ENCODE peak calls at places on chromosomes 12 and 14, in seven cellular contexts. J is A673, M is coronary artery, G is neural progenitor cell, R is lower leg skin, Q is endothelial cell, I is astrocyte of the cerebellum. X is an unnamed sample.

GRCh38 chr12:12704593-12705230 is 8.7 kb upstream of the GPR19 start:
- DNase-seq in J (peak), R (no peak), I (peak), M (no peak), G (peak), Q (peak), X (peak)

GRCh38 chr12:52965337-52965731 is 16.4 kb downstream of the KRT18 start:
- DNase-seq in M (no peak), G (peak), Q (no peak), J (no peak), R (no peak), I (no peak), X (no peak)

GRCh38 chr14:66066991-66067788 is 419.0 kb upstream of the CCDC196 start:
- DNase-seq in M (no peak), J (peak), Q (no peak), R (no peak), G (no peak), I (no peak), X (no peak)

GRCh38 chr12:229441-230191 is 15.7 kb upstream of the SLC6A12 start:
- DNase-seq in R (peak), G (peak), I (no peak), Q (no peak), J (no peak), M (peak), X (no peak)

GRCh38 chr14:49586673-49587460 is 687 bp upstream of the RPS29 start:
- DNase-seq in J (peak), I (peak), M (no peak), Q (peak), R (peak), G (peak), X (no peak)

GRCh38 chr14:75969126-75969525 is 12.7 kb downstream of the TGFB3 start:
- DNase-seq in J (no peak), R (no peak), Q (no peak), M (no peak), G (no peak), I (no peak), X (no peak)

GRCh38 chr14:90513151-90514014 is 116.6 kb downstream of the CALM1 start:
- DNase-seq in J (no peak), M (no peak), G (peak), I (no peak), R (no peak), Q (peak), X (no peak)

GRCh38 chr12:113439606-113440030 is 17.4 kb downstream of the SDSL start:
- DNase-seq in Q (peak), R (no peak), J (peak), I (no peak), G (peak), M (no peak), X (no peak)

GRCh38 chr12:123384318-123384993 is 524 bp downstream of the KMT5A start:
- DNase-seq in I (no peak), J (peak), R (peak), M (peak), Q (peak), G (peak), X (no peak)

GRCh38 chr14:103623883-103624482 is 5.0 kb upstream of the KLC1 start:
- DNase-seq in Q (no peak), R (peak), I (no peak), J (no peak), G (no peak), M (no peak), X (no peak)

GRCh38 chr12:79737875-79738718 is 47.3 kb upstream of the PAWR start:
- DNase-seq in J (peak), G (peak), I (peak), R (no peak), M (no peak), Q (peak), X (no peak)

GRCh38 chr12:58803893-58804292 is 116.4 kb downstream of the LRIG3 start:
- DNase-seq in I (peak), M (no peak), J (peak), Q (no peak), R (no peak), G (no peak), X (no peak)

GRCh38 chr12:34186492-34186891 is 164.2 kb downstream of the ALG10 start:
- DNase-seq in G (no peak), I (no peak), R (no peak), M (no peak), J (no peak), Q (no peak), X (no peak)

GRCh38 chr12:80056845-80057244 is 42.5 kb upstream of the OTOGL start:
- DNase-seq in G (no peak), J (no peak), I (peak), Q (no peak), R (no peak), M (no peak), X (no peak)

GRCh38 chr12:29756741-29757390 is 26.9 kb downstream of the TMTC1 start:
- DNase-seq in G (no peak), I (no peak), M (no peak), R (no peak), Q (no peak), J (no peak), X (no peak)

GRCh38 chr14:84482256-84483071 is 1047.5 kb upstream of the FLRT2 start:
- DNase-seq in Q (no peak), J (peak), M (no peak), G (peak), I (peak), R (no peak), X (no peak)

GRCh38 chr14:104362761-104363605 is 216.6 kb upstream of the C14orf180 start:
- DNase-seq in Q (no peak), G (no peak), M (no peak), I (no peak), J (no peak), R (no peak), X (peak)

GRCh38 chr14:71266994-71267636 is 359.9 kb downstream of the PCNX1 start:
- DNase-seq in G (no peak), M (no peak), J (no peak), Q (no peak), R (no peak), I (no peak), X (peak)

GRCh38 chr12:104578453-104578852 is 121.7 kb downstream of the CHST11 start:
- DNase-seq in J (no peak), I (peak), R (no peak), Q (no peak), M (no peak), G (peak), X (no peak)

GRCh38 chr14:30559638-30560071 is 697 bp downstream of the G2E3 start:
- DNase-seq in Q (no peak), G (peak), R (no peak), J (peak), M (no peak), I (peak), X (no peak)

GRCh38 chr12:70638639-70639349 is 1.6 kb upstream of the PTPRB start:
- DNase-seq in R (no peak), M (no peak), Q (no peak), I (no peak), G (no peak), J (no peak), X (no peak)

GRCh38 chr12:24798335-24798734 is 150.6 kb downstream of the BCAT1 start:
- DNase-seq in J (peak), R (no peak), G (no peak), Q (no peak), I (no peak), M (no peak), X (no peak)

GRCh38 chr12:20434993-20435392 is 66.7 kb downstream of the PDE3A start:
- DNase-seq in G (no peak), J (no peak), I (no peak), M (no peak), R (no peak), Q (no peak), X (no peak)

GRCh38 chr14:64954491-64955240 is 12.1 kb upstream of the GPX2 start:
- DNase-seq in R (peak), J (no peak), Q (no peak), G (no peak), M (no peak), I (no peak), X (no peak)

GRCh38 chr14:101065246-101065645 is 161.7 kb upstream of the RTL1 start:
- DNase-seq in I (no peak), R (no peak), M (no peak), Q (no peak), G (no peak), J (no peak), X (peak)

GRCh38 chr12:116547955-116548471 is 11.2 kb upstream of the MAP1LC3B2 start:
- DNase-seq in R (no peak), Q (no peak), G (no peak), J (no peak), M (no peak), I (no peak), X (peak)

GRCh38 chr12:64256166-64256800 is 34.2 kb upstream of the KICS2 start:
- DNase-seq in Q (no peak), R (no peak), I (peak), J (peak), G (peak), M (no peak), X (no peak)

GRCh38 chr12:49198431-49199155 is 9.7 kb upstream of the TUBA1A start:
- DNase-seq in M (no peak), R (peak), G (peak), I (peak), J (peak), Q (no peak), X (no peak)

GRCh38 chr14:75430526-75430925 is 2.7 kb downstream of the JDP2 start:
- DNase-seq in G (no peak), Q (no peak), I (peak), M (peak), J (no peak), R (no peak), X (no peak)

GRCh38 chr12:104181313-104181712 is 34.3 kb upstream of the TXNRD1 start:
- DNase-seq in M (no peak), Q (no peak), J (no peak), G (no peak), R (no peak), I (no peak), X (no peak)

GRCh38 chr14:61196792-61197191 is 84.3 kb downstream of the TMEM30B start:
- DNase-seq in G (no peak), I (no peak), M (no peak), J (peak), R (no peak), Q (no peak), X (no peak)

GRCh38 chr14:21334202-21334906 is 49.5 kb downstream of the SUPT16H start:
- DNase-seq in R (no peak), I (no peak), G (no peak), J (no peak), M (no peak), Q (no peak), X (no peak)

GRCh38 chr14:105430535-105430934 is 10.9 kb downstream of the MTA1 start:
- DNase-seq in G (no peak), I (peak), Q (no peak), M (no peak), R (no peak), J (peak), X (no peak)

GRCh38 chr14:62943202-62943601 is 102.1 kb downstream of the KCNH5 start:
- DNase-seq in R (no peak), I (no peak), M (no peak), Q (no peak), J (peak), G (no peak), X (no peak)

DNA sequence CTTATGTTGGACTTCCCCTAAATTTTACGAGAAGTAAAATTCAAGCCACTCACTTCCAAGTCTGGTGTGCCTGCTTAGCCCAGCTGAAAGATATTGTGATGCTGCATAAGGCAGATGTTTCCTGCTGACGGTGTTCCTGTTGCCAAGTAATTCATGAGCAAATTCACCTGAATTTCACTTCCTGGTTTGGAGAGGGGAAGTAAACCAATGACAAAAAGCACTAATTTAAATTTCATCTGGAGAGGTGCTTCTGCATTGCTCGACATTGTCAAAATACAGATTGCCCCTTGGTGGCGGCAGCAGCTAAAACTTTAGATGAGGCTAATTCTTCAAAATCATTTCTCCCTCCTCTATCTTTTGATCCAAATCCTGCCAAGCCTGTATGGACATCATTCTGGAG is 281.1 kb downstream of the AACS start:
- DNase-seq in G (no peak), J (no peak), R (no peak), M (no peak), I (no peak), Q (no peak), X (no peak)
- TF ChIP-seq CTCF in G (peak), J (peak), R (no peak), M (no peak), I (no peak), Q (no peak), X (no peak)

DNA sequence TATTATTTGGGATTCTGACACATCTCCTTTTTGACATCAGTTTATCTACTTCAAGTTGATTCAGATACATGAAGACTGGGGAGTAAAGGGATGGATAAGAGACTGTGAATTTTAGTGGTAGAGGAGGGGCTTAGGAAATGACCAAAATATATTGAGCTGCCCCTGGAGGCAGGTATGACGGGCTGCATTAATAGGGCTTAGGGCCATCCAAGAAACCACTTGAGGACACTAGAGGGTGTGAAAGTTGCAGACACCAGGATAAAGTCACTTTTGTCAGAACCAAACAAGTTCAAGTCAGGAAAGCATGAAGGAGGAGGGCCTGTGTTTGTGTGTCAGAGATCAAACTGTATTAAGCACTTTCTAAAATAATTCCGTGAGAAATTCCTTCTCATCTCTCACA is 137.1 kb downstream of the SLC38A1 start:
- DNase-seq in G (peak), Q (no peak), J (peak), I (no peak), R (no peak), M (no peak), X (no peak)
- TF ChIP-seq CTCF in G (peak), Q (no peak), J (peak), I (peak), R (no peak), M (no peak), X (no peak)

DNA sequence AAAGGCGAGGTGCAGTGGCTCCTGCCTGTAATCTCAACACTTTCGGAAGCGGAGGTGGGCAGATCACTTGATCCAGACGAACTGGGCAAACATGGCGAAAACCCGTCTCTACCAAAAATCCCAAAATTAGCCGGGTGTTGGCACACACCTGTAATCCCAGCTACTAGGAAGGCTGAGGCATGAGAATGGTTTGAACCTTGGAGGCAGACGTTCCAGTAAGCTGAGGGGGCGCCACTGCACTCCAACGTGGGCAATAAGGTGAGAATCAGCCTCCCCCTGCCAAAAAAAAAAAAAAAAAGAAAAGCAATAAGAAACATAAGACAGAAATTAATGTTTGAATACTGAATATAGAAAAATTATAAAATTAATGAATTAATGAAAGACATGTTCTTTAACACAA is 928.7 kb downstream of the LRFN5 start:
- DNase-seq in R (no peak), I (no peak), J (no peak), G (no peak), M (no peak), Q (no peak), X (no peak)
- TF ChIP-seq CTCF in R (no peak), I (no peak), J (peak), G (peak), M (no peak), Q (no peak), X (no peak)

GRCh38 chr14:89388853-89389252 is 28.2 kb downstream of the FOXN3 start:
- DNase-seq in R (peak), G (peak), Q (no peak), J (no peak), I (no peak), M (no peak), X (no peak)
- TF ChIP-seq CTCF in R (no peak), G (peak), Q (no peak), J (peak), I (peak), M (no peak), X (no peak)

GRCh38 chr14:48527832-48528231 is 852.4 kb upstream of the MDGA2 start:
- DNase-seq in Q (no peak), M (no peak), J (no peak), G (no peak), I (no peak), R (no peak), X (no peak)
- TF ChIP-seq CTCF in Q (no peak), M (no peak), J (no peak), G (no peak), I (no peak), R (no peak), X (no peak)

DNA sequence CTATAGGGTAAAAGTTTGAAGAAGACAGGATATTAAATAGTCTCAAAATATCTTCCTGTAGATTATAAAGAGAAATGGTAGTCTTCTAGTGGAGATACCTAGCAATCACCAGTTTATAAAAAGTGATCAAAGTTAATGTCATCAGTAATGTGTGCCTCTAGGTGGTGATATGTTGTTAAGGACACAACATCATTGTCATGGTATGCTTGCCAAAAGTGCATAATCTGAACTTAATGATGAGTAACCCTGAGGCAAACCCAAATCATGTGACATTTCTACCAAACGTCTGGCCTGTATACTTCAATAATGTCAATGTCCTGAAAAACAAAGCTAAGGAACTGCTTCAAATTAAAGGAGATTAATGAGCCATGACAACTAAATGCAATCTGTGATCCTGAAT is 214.7 kb downstream of the PHLDA1 start:
- DNase-seq in I (no peak), Q (no peak), R (no peak), J (peak), G (no peak), M (no peak), X (no peak)
- TF ChIP-seq CTCF in I (no peak), Q (no peak), R (no peak), J (peak), G (no peak), M (no peak), X (peak)

GRCh38 chr14:54625158-54625557 is 58.2 kb downstream of the SAMD4A start:
- DNase-seq in Q (no peak), I (no peak), M (no peak), R (no peak), J (peak), G (no peak), X (no peak)

GRCh38 chr14:54617467-54617866 is 50.5 kb downstream of the SAMD4A start:
- DNase-seq in R (no peak), G (no peak), Q (no peak), I (no peak), M (no peak), J (no peak), X (no peak)

GRCh38 chr14:54622189-54622958 is 55.4 kb downstream of the SAMD4A start:
- DNase-seq in I (no peak), J (no peak), R (no peak), G (no peak), M (no peak), Q (no peak), X (no peak)

GRCh38 chr14:54623279-54624004 is 56.5 kb downstream of the SAMD4A start:
- DNase-seq in J (no peak), M (no peak), I (no peak), G (no peak), R (no peak), Q (no peak), X (no peak)

DNA sequence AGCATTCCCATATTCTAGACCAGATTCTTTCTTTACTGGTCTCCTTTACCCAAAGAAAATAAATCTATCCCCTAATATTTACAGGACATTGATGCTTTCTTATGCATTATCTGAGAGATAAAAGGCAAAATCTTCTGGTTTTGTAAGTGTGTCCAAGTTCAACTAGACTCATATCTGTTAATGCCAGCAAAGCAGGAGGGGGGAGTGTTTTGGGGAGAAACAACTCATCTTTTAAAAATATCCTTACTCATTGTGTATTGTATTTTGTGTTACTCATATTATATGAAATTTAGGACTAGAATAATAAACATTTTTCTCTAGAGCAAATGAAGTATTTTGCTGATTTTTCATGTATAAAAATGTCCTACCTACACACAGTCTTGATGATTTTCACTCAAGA is 54.8 kb downstream of the SAMD4A start:
- DNase-seq in R (no peak), I (no peak), M (no peak), G (no peak), Q (no peak), J (no peak), X (no peak)
- TF ChIP-seq CTCF in R (no peak), I (no peak), M (no peak), G (no peak), Q (no peak), J (no peak), X (no peak)

X was measured in CD14-positive monocyte.